ENCODE peak calls at places on chromosomes 13 and 19, in eight cellular contexts. U, G, H, S, Q, X, Y and N are unnamed samples. For H3K27me3, the result is how much of the 10 kb centered on the place peaks cover.

GRCh38 chr19:9956956-9957355 is 20.6 kb upstream of the OLFM2 start:
- DNase-seq in U (no peak), G (no peak), H (peak), S (no peak), Q (no peak), X (no peak), Y (no peak), N (no peak)

GRCh38 chr13:43356566-43356965 is 333.2 kb downstream of the DNAJC15 start:
- DNase-seq in U (no peak), G (peak), H (peak), S (no peak), Q (no peak), X (no peak), Y (no peak), N (no peak)

GRCh38 chr13:29760561-29760960 is 89.9 kb downstream of the UBL3 start:
- DNase-seq in U (no peak), G (no peak), H (no peak), S (no peak), Q (no peak), X (no peak), Y (no peak), N (no peak)

GRCh38 chr13:111906816-111907215 is 160.1 kb upstream of the SOX1 start:
- DNase-seq in U (no peak), G (no peak), H (no peak), S (no peak), Q (no peak), X (peak), Y (peak), N (no peak)

GRCh38 chr13:97914537-97914936 is 38.9 kb upstream of the IPO5 start:
- DNase-seq in U (no peak), G (no peak), H (peak), S (no peak), Q (no peak), X (no peak), Y (no peak), N (no peak)

GRCh38 chr19:3803986-3804385 is 17.8 kb upstream of the MATK start:
- DNase-seq in U (no peak), G (no peak), H (no peak), S (no peak), Q (no peak), X (no peak), Y (no peak), N (no peak)

GRCh38 chr19:55485439-55486011 is 537 bp downstream of the NAT14 start:
- DNase-seq in U (no peak), G (no peak), H (no peak), S (no peak), Q (no peak), X (no peak), Y (peak), N (no peak)

GRCh38 chr19:15180451-15181390 is 20.1 kb downstream of the NOTCH3 start:
- DNase-seq in U (no peak), G (no peak), H (no peak), S (no peak), Q (no peak), X (no peak), Y (no peak), N (peak)

GRCh38 chr19:35852029-35852780 is at the start of gene NPHS1:
- DNase-seq in U (no peak), G (no peak), H (no peak), S (no peak), Q (no peak), X (no peak), Y (no peak), N (peak)

GRCh38 chr19:35461050-35461449 is 13.0 kb downstream of the FFAR2 start:
- DNase-seq in U (no peak), G (no peak), H (no peak), S (no peak), Q (no peak), X (no peak), Y (no peak), N (no peak)

GRCh38 chr19:35718345-35719041 is 690 bp downstream of the KMT2B start:
- DNase-seq in U (no peak), G (peak), H (no peak), S (peak), Q (peak), X (peak), Y (no peak), N (peak)

GRCh38 chr13:107210216-107211010 is 642.5 kb upstream of the ARGLU1 start:
- DNase-seq in U (no peak), G (no peak), H (peak), S (no peak), Q (no peak), X (no peak), Y (no peak), N (peak)

GRCh38 chr19:17078038-17078919 is 2.7 kb downstream of the MYO9B start:
- DNase-seq in U (no peak), G (peak), H (no peak), S (no peak), Q (no peak), X (no peak), Y (no peak), N (no peak)

GRCh38 chr13:102582256-102582655 is 14.5 kb upstream of the TPP2 start:
- DNase-seq in U (no peak), G (no peak), H (no peak), S (no peak), Q (no peak), X (no peak), Y (no peak), N (no peak)

GRCh38 chr19:49592486-49593232 is 1.7 kb downstream of the PRR12 start:
- DNase-seq in U (no peak), G (peak), H (no peak), S (peak), Q (no peak), X (no peak), Y (peak), N (peak)

GRCh38 chr13:48132961-48133360 is 38.1 kb upstream of the MED4 start:
- DNase-seq in U (no peak), G (no peak), H (no peak), S (no peak), Q (no peak), X (no peak), Y (no peak), N (no peak)

GRCh38 chr13:38630780-38631179 is 56.1 kb upstream of the FREM2 start:
- DNase-seq in U (no peak), G (no peak), H (peak), S (no peak), Q (no peak), X (no peak), Y (no peak), N (peak)

GRCh38 chr19:41439441-41440222 is at the start of gene DMAC2:
- DNase-seq in U (peak), G (peak), H (peak), S (peak), Q (peak), X (peak), Y (peak), N (peak)

GRCh38 chr19:41753159-41753558 is 2.2 kb upstream of the CEACAM6 start:
- DNase-seq in U (peak), G (peak), H (no peak), S (peak), Q (peak), X (peak), Y (no peak), N (no peak)

DNA sequence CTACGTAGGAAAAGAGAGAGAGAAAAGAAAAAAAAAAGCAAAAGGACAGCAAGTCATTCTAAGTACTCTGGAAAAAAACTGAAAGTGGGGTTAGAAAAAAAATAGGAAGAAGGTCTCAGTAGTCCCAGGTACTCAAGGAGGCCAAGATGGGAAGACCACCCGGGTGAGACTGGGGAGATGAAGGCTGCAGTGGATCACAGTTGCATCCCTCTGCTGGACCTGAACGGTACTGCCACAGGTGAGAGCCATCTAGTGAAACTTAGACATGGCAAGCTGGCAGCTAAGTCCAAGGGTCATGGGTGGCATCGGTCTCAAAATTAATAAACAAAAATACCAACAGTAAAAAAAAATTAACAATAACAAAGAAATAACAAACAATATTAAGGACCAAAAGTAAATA is 41.0 kb upstream of the ZNF91 start:
- DNase-seq in U (no peak), G (no peak), H (no peak), S (peak), Q (no peak), X (no peak), Y (no peak), N (no peak)
- TF ChIP-seq CTCF in U (no peak), G (peak), H (no peak), S (peak), Q (no peak), X (no peak), Y (no peak), N (peak)

GRCh38 chr19:39752795-39753194 is 15.0 kb upstream of the CLC start:
- DNase-seq in U (no peak), G (no peak), H (no peak), S (no peak), Q (no peak), X (no peak), Y (no peak), N (no peak)
- H3K27me3 ChIP-seq in U (under half), G (under half), H (under half), S (half or more), Q (under half), X (under half), Y (under half), N (under half)

GRCh38 chr13:31060655-31061054 is 101.0 kb downstream of the HSPH1 start:
- DNase-seq in U (no peak), G (no peak), H (no peak), S (no peak), Q (no peak), X (no peak), Y (no peak), N (no peak)

GRCh38 chr13:31068119-31068423 is 93.6 kb downstream of the HSPH1 start:
- DNase-seq in U (no peak), G (no peak), H (no peak), S (no peak), Q (no peak), X (no peak), Y (no peak), N (no peak)

GRCh38 chr13:31067416-31068118 is 94.1 kb downstream of the HSPH1 start:
- DNase-seq in U (no peak), G (peak), H (peak), S (peak), Q (no peak), X (no peak), Y (no peak), N (peak)

GRCh38 chr13:31064636-31065035 is 97.1 kb downstream of the HSPH1 start:
- DNase-seq in U (no peak), G (no peak), H (no peak), S (no peak), Q (no peak), X (no peak), Y (no peak), N (no peak)

GRCh38 chr13:31063734-31064133 is 98.0 kb downstream of the HSPH1 start:
- DNase-seq in U (no peak), G (peak), H (no peak), S (peak), Q (no peak), X (no peak), Y (no peak), N (no peak)
- H3K27ac ChIP-seq in U (no peak), G (no peak), H (no peak), S (no peak), Q (no peak), X (no peak), Y (no peak), N (no peak)

DNA sequence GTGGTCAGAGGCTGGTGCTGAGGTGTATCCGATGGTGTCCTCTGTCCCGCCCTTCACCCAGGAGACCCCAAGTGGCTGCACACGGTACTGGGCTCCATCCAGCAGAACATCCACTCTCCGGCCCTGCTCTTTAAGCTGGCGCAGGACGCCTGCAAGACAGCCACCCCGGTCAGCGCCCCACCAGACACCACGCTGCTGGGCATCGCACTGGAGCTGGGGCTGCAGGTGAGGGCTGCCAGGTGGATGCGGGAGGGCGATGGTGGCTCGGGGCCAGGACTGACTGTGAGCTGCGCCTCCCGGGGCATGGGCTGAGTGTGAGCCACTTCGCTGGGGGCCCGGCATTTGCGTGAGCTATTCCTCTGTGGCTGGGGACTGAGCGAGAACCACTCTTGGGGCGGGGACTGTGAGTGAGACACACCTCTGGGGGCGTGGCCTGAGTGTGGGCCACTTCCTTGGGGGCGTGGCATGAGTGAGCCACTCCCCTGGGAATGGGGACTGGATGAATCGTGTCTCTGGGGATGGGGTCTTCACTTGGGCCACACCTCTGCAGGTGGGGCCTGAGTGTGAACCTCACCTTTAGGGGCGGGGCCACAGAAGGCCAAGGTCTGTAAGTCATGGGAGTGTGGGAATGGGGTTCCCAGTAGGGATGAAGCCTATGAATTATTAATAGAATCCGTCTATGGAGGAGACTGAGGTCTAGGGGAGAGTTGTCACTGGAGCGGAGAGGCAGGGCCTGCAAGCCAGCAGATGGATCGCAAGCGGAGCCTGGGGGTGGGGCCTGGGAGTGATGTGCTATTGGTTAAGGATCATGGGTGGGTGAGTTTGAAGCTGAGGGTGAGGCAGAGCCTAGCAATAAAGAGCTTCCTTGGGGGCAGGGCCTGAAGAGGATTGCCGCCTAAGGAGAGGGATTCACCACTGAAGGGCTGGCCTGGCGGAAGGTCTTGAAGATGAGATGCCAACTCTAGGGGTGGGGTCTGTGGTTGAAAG is 30.5 kb downstream of the ZSWIM4 start:
- DNase-seq in U (no peak), G (no peak), H (no peak), S (peak), Q (no peak), X (no peak), Y (no peak), N (peak)
- TF ChIP-seq CTCF in U (no peak), G (no peak), H (peak), S (no peak), Q (no peak), X (no peak), Y (peak), N (no peak)

GRCh38 chr19:38391911-38392464 is 3.5 kb downstream of the SPRED3 start:
- DNase-seq in U (no peak), G (no peak), H (no peak), S (no peak), Q (no peak), X (no peak), Y (no peak), N (no peak)
- H3K27me3 ChIP-seq in U (under half), G (under half), H (under half), S (under half), Q (under half), X (under half), Y (under half), N (under half)

GRCh38 chr13:34048652-34049051 is 230.7 kb downstream of the RFC3 start:
- DNase-seq in U (no peak), G (peak), H (no peak), S (no peak), Q (no peak), X (no peak), Y (no peak), N (no peak)
- H3K27ac ChIP-seq in U (no peak), G (peak), H (no peak), S (no peak), Q (no peak), X (no peak), Y (no peak), N (no peak)